ENCODE peak calls at places on chromosomes 6 and 20, in six cellular contexts. J, H, O, Q, E and C are unnamed samples.

GRCh38 chr20:61812121-61812520 is 253.6 kb downstream of the TAF4 start:
- DNase-seq in O (no peak), J (no peak), Q (no peak), E (no peak), H (no peak), C (no peak)

GRCh38 chr20:61387204-61387958 is 135.3 kb downstream of the CDH4 start:
- DNase-seq in J (peak; percentile 52), E (no peak), Q (no peak), H (peak; percentile 62), O (no peak), C (peak; percentile 70)

GRCh38 chr6:131758920-131759319 is 48.1 kb upstream of the CTAGE9 start:
- DNase-seq in H (peak; percentile 26), E (no peak), J (no peak), Q (peak; percentile 17), O (no peak), C (no peak)

GRCh38 chr6:21739241-21739640 is 145.7 kb downstream of the SOX4 start:
- DNase-seq in Q (no peak), J (no peak), H (no peak), O (no peak), E (no peak), C (no peak)

GRCh38 chr6:18261877-18262276 is 2.5 kb downstream of the DEK start:
- DNase-seq in O (no peak), J (peak; percentile 44), E (no peak), H (no peak), Q (no peak), C (no peak)

GRCh38 chr20:62177307-62177706 is 5.5 kb upstream of the MTG2 start:
- DNase-seq in O (no peak), J (no peak), H (no peak), E (no peak), Q (no peak), C (no peak)

GRCh38 chr20:50728981-50729874 is 2.2 kb upstream of the PARD6B start:
- DNase-seq in E (no peak), J (no peak), Q (peak; percentile 60), H (peak; percentile 46), O (peak; percentile 77), C (peak; percentile 61)

GRCh38 chr6:138403801-138404665 is at the start of gene HEBP2:
- DNase-seq in Q (peak; percentile 89), E (peak; percentile 95), J (peak; percentile 98), H (peak; percentile 88), O (peak; percentile 89), C (peak; percentile 97)

GRCh38 chr6:87473419-87473903 is 687 bp downstream of the SLC35A1 start:
- DNase-seq in E (peak; percentile 60), Q (peak; percentile 26), J (peak; percentile 39), H (peak; percentile 84), O (no peak), C (peak; percentile 75)

GRCh38 chr6:7541175-7542064 is at the start of gene DSP:
- DNase-seq in Q (peak; percentile 86), O (peak; percentile 48), E (peak; percentile 66), H (peak; percentile 83), J (peak; percentile 85), C (peak; percentile 93)

GRCh38 chr6:153790881-153791473 is 248.1 kb upstream of the OPRM1 start:
- DNase-seq in H (no peak), J (peak; percentile 38), O (peak; percentile 15), E (no peak), Q (peak; percentile 25), C (peak; percentile 13)

GRCh38 chr6:6811151-6812002 is 222.9 kb downstream of the LY86 start:
- DNase-seq in J (peak; percentile 47), E (peak; percentile 21), Q (peak; percentile 98), H (peak; percentile 60), O (peak; percentile 100), C (peak; percentile 85)

GRCh38 chr20:34705383-34706021 is 1.4 kb downstream of the TP53INP2 start:
- DNase-seq in O (no peak), E (no peak), Q (peak; percentile 56), J (no peak), H (peak; percentile 78), C (peak; percentile 70)

GRCh38 chr20:8579060-8579459 is 447.0 kb downstream of the PLCB1 start:
- DNase-seq in H (no peak), E (no peak), J (no peak), Q (no peak), O (no peak), C (no peak)

GRCh38 chr6:109397020-109397419 is 14.8 kb upstream of the CD164 start:
- DNase-seq in Q (peak; percentile 46), O (no peak), J (no peak), H (peak; percentile 56), E (no peak), C (no peak)

GRCh38 chr6:129447166-129447565 is 262.8 kb downstream of the ARHGAP18 start:
- DNase-seq in E (no peak), J (no peak), O (no peak), Q (no peak), H (no peak), C (no peak)

GRCh38 chr20:62876826-62877728 is 15.5 kb upstream of the TCFL5 start:
- DNase-seq in Q (no peak), J (no peak), O (no peak), E (no peak), H (peak; percentile 47), C (no peak)

GRCh38 chr6:44642870-44643522 is 255.5 kb downstream of the CDC5L start:
- DNase-seq in Q (peak; percentile 88), E (no peak), H (peak; percentile 61), O (no peak), J (no peak), C (no peak)

GRCh38 chr6:44642345-44642744 is 254.8 kb downstream of the CDC5L start:
- DNase-seq in O (no peak), Q (no peak), H (no peak), E (no peak), J (no peak), C (no peak)

GRCh38 chr6:44646355-44646754 is 258.8 kb downstream of the CDC5L start:
- DNase-seq in J (no peak), H (peak; percentile 86), Q (no peak), E (no peak), O (no peak), C (no peak)

GRCh38 chr6:44641344-44641743 is 253.8 kb downstream of the CDC5L start:
- DNase-seq in H (peak; percentile 31), E (no peak), Q (no peak), O (no peak), J (no peak), C (no peak)

DNA sequence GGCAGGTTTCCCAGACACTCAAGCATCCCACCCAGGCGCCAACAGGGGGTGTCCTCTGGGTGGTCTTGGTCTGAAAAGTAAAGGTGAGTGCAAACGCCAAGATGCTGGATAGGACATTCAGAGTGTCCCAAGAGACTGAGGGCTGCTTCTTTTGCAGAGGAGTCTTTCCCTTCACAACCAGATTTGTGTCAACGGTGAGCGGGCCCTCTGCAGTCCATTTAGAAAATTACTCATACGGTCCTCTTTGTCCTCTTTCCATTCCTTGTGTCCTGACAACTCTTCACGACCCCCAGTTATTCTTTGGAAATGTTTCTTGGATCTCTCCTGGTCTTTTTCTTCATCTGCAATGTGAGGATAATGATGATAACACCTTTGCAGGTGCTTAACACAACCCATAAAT is 257.8 kb downstream of the CDC5L start:
- DNase-seq in Q (peak; percentile 10), E (no peak), H (no peak), J (no peak), O (no peak), C (no peak)
- TF ChIP-seq EZH2phosphoT487 in Q (no peak), E (no peak), H (no peak), J (no peak), O (no peak), C (no peak)

DNA sequence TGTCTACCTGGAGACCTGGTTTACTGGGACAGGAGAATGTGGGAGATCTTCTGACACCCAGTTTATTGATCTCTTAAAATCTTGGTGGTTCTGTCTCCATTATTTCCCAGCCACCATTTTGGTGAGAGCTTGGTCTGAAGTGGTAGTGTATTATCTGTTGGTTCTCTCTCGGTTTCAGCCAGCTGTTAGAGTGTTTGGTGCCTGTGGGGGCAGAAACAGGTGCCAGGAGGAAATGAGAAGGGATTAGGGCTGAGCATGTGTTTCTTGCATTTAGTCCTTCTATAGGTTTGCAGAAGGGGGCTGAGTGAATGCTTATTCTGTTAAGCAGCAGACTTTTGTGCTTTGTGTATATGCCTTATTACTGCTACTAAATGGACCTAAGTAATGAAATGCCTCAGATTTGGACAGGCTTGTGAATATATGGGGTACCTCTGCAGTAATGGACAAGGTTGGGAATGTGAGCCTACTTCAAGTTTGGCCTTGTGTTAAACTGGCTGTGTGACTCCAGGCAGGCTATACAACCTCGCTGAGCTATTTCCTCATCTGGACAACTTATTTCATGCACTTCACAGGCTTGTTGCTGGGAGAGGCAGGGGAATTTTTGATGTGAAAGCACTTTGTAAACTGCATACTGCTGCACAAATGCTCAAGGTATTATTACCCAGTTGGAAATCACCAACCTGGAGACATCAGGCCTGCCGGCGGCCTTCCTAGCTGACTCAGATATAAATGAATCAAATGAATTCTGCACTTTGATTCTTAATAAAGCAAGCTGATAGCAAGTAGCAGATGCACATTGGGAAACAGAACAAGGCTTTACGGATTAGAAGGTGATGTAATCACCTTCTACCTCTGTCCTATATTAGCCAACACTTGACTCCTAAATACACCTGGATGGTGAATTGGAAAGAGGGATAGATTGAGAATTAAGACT is 9.9 kb downstream of the JARID2 start:
- DNase-seq in H (no peak), J (peak; percentile 38), O (no peak), E (peak; percentile 90), Q (no peak), C (no peak)
- H3K4me1 ChIP-seq in H (peaks cover 25% of the 10 kb centered on the region), J (peaks cover 42% of the 10 kb centered on the region), O (peaks cover 18% of the 10 kb centered on the region), E (peaks cover 65% of the 10 kb centered on the region), Q (peaks cover 36% of the 10 kb centered on the region), C (peaks cover 35% of the 10 kb centered on the region)

DNA sequence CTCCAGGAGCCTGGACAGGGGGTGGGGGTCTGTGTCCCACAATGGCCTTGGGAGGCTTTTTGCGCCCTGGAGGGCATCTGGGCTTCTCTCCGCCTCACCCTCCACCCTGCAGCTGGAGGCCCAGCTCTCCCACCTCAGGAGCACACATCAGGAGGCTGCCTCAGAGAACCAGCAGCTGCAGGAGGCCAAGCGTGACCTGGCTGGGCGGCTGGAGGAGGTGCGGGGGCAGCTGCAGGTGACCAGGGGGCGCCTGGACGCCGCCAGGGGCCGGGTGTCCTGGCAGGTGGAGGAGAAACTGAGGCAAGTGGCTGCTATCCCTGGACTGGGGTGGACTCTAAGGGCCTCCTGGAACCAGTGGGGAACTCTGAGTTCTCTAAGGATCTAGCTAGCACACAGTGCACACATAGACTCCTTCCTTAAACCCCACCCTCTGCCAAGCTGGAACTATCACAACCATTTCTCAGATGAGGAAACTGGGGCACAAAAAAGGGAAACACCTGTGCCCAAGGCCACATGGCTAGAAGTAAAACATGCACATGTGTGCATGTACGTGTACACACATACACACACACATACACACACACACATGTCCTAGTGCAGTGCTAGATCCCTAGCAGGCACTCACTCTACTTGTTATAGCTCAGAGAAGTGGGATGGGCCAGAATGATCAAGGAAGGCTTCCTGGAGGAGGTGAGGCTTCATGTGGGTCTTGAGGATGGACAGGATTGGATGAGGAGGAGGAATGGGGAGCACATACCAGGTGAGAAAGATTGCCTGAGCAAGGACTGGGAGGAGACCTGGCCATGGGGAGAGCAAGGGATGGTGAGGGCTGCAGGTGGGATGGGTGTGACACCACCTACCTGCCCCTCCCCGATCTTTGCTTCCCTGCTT is 22.9 kb downstream of the RAB44 start:
- DNase-seq in O (no peak), Q (no peak), E (no peak), J (no peak), H (no peak), C (no peak)
- TF ChIP-seq EZH2phosphoT487 in O (no peak), Q (no peak), E (no peak), J (no peak), H (no peak), C (no peak)

DNA sequence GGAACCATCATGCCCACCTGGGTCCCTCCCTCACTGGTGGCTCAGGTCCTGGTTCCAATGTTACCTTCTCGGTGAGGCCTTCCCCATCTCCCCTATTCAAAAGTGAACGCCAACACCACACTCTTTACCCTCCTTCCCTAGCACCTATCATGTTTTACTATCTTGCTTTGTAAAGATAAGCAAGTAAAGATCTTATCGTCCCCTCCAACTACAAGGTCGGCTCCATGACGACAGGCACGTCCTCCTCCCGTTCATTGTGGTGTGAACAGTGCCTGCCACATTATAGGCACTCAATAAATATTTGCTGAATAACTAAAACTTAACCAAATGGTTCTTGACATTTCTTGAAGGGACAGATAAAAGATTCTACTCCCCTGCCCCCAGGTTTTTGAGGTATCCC is 147.1 kb downstream of the PREX1 start:
- DNase-seq in J (no peak), O (no peak), H (no peak), E (no peak), Q (no peak), C (no peak)
- H3K4me1 ChIP-seq in J (peaks cover 26% of the 10 kb centered on the region), O (peaks cover 28% of the 10 kb centered on the region), H (peaks cover 18% of the 10 kb centered on the region), E (peaks cover 11% of the 10 kb centered on the region), Q (no peaks in the 10 kb centered on the region), C (peaks cover 26% of the 10 kb centered on the region)